ENCODE peak calls at places on chromosomes 16 and 17, in ten cellular contexts. J is lower lobe of right lung, W is ascending aorta, O is mucosa of descending colon, F is HepG2, P is heart right ventricle, V is adrenal gland, D is lung, G is endodermal cell, M is MM.1S. T is an unnamed sample.

GRCh38 chr16:57634171-57634570 is 5.7 kb downstream of the ADGRG1 start:
- DNase-seq in J (no peak), W (no peak), O (no peak), F (no peak), P (no peak), V (no peak), D (no peak), G (no peak), M (no peak), T (no peak)

GRCh38 chr17:81020767-81021497 is 14.0 kb upstream of the BAIAP2 start:
- DNase-seq in J (peak; percentile 83), W (no peak), O (peak; percentile 84), F (no peak), P (peak; percentile 63), V (no peak), D (peak; percentile 73), G (no peak), M (no peak), T (no peak)

GRCh38 chr16:67968440-67969285 is at the start of gene SLC12A4:
- DNase-seq in J (peak; percentile 86), W (peak; percentile 94), O (peak; percentile 89), F (peak; percentile 86), P (peak; percentile 91), V (peak; percentile 87), D (peak; percentile 82), G (peak; percentile 94), M (peak; percentile 89), T (peak; percentile 93)

GRCh38 chr17:74037320-74037719 is 166.2 kb upstream of the RPL38 start:
- DNase-seq in J (no peak), W (no peak), O (no peak), F (no peak), P (peak; percentile 10), V (no peak), D (no peak), G (peak; percentile 83), M (no peak), T (no peak)

GRCh38 chr16:87056551-87056950 is 260.6 kb downstream of the C16orf95 start:
- DNase-seq in J (no peak), W (peak; percentile 58), O (no peak), F (no peak), P (no peak), V (no peak), D (no peak), G (peak; percentile 50), M (no peak), T (no peak)

GRCh38 chr16:65413861-65414260 is 292.0 kb upstream of the CDH11 start:
- DNase-seq in J (no peak), W (no peak), O (no peak), F (no peak), P (no peak), V (no peak), D (no peak), G (no peak), M (no peak), T (no peak)

GRCh38 chr16:46745594-46745993 is 2.5 kb downstream of the MYLK3 start:
- DNase-seq in J (no peak), W (no peak), O (no peak), F (no peak), P (no peak), V (no peak), D (no peak), G (peak; percentile 79), M (no peak), T (no peak)

GRCh38 chr16:69329369-69330285 is 761 bp downstream of the PDF start:
- DNase-seq in J (no peak), W (peak; percentile 63), O (no peak), F (no peak), P (no peak), V (no peak), D (no peak), G (peak; percentile 67), M (peak; percentile 59), T (peak; percentile 52)

GRCh38 chr17:58300336-58300735 is 19.6 kb upstream of the MPO start:
- DNase-seq in J (peak; percentile 10), W (no peak), O (no peak), F (no peak), P (no peak), V (no peak), D (no peak), G (no peak), M (peak; percentile 77), T (no peak)

GRCh38 chr16:88432174-88432573 is 20.9 kb upstream of the ZFPM1 start:
- DNase-seq in J (no peak), W (no peak), O (no peak), F (no peak), P (no peak), V (no peak), D (no peak), G (no peak), M (no peak), T (no peak)

GRCh38 chr16:88429387-88430184 is 23.5 kb upstream of the ZFPM1 start:
- DNase-seq in J (no peak), W (no peak), O (no peak), F (no peak), P (no peak), V (no peak), D (no peak), G (no peak), M (no peak), T (no peak)

GRCh38 chr16:88431651-88432050 is 21.4 kb upstream of the ZFPM1 start:
- DNase-seq in J (no peak), W (no peak), O (no peak), F (no peak), P (no peak), V (no peak), D (no peak), G (no peak), M (no peak), T (no peak)

GRCh38 chr16:88430185-88430523 is 22.9 kb upstream of the ZFPM1 start:
- DNase-seq in J (no peak), W (no peak), O (no peak), F (no peak), P (peak; percentile 16), V (no peak), D (no peak), G (no peak), M (no peak), T (no peak)

DNA sequence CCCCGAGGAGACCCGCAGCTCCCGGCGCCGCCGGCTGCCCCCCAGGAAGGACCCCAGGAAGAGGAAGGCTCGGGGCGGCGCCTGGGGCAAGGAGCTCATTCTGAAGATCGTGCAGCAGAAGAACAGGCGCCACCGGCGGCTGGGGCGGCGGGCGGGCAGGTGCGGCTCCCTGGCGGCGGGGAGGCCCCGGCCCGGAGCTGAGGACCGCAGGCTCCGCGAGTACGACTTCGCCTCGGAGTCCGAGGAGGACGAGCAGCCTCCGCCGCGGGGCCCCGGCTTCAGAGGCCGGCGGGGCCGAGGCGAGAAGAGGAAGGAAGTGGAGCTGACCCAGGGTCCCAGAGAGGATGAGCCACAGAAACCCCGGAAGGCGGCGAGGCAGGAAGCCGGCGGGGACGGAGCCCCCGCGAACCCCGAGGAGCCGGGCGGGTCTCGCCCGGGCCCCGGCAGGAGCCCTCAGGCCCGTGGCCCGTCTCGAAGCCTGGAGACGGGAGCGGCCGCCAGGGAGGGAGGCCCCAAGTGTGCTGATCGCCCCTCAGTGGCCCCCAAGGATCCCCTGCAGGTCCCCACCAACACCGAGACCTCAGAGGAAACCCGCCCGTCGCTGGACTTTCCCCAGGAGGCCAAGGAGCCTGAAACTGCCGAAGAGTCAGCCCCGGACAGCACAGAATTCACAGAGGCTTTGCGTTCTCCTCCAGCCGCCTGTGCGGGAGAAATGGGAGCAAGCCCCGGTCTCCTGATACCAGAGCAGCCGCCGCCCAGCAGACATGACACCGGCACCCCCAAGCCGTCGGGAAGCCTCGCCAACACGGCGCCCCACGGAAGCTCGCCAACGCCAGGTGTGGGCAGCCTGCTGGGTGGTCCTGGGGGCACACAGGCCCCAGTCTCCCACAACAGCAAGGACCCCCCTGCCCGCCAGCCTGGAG is 22.3 kb upstream of the ZFPM1 start:
- DNase-seq in J (no peak), W (no peak), O (no peak), F (no peak), P (peak; percentile 20), V (no peak), D (no peak), G (peak; percentile 65), M (no peak), T (peak; percentile 59)
- H3K4me3 ChIP-seq in J (peak overlapping the region; percentile 57), W (peak overlapping the region; percentile 34), O (no peak overlapping the region), F (no peak overlapping the region), P (peak overlapping the region; percentile 72), V (peak overlapping the region; percentile 33), D (peak overlapping the region; percentile 33), G (no peak overlapping the region), M (no peak overlapping the region), T (peak overlapping the region; percentile 39)

DNA sequence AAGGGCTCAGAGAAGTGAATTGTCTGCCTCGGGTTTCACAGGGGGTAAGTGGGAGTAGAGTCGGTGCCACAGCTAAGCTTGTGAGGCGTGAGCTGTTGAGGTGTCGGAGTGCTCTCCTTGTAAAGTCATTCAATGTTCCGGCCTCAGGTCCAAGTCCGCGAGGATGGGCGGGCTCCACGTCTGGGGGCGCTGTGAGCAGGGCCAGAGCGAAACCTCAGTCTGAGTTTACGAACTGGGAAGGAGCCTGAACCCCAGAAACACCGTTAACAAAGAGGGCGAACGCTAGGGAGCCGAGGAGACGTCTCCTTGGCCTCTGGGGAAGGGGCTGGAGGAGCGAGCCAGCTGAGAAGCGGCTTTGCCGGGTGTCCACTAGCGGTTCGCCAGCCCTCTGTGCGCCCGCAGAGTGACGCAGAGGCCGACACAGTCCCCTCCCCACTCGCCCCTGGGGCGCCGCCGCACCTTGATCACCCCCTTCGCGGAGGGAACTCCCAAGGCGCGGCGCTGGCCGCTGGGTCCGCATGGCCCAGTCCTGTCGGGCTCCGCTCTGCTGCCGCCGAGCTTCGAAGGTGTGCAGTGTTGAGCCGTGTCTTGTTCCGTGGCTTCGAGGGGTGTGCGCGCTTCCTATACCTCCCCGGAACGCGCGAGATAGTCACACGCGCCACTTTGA is 4.9 kb downstream of the IRX3 start:
- DNase-seq in J (no peak), W (no peak), O (no peak), F (no peak), P (no peak), V (peak; percentile 18), D (no peak), G (peak; percentile 71), M (no peak), T (no peak)
- TF ChIP-seq CTCF in J (no peak), W (no peak), O (no peak), F (no peak), P (no peak), V (no peak), D (no peak), G (no peak), M (no peak), T (no peak)

GRCh38 chr16:85959686-85960085 is 60.7 kb downstream of the IRF8 start:
- DNase-seq in J (no peak), W (no peak), O (peak; percentile 57), F (no peak), P (no peak), V (no peak), D (no peak), G (no peak), M (no peak), T (no peak)
- H3K4me3 ChIP-seq in J (no peak overlapping the region), W (no peak overlapping the region), O (no peak overlapping the region), F (no peak overlapping the region), P (no peak overlapping the region), V (no peak overlapping the region), D (no peak overlapping the region), G (no peak overlapping the region), M (no peak overlapping the region), T (no peak overlapping the region)

DNA sequence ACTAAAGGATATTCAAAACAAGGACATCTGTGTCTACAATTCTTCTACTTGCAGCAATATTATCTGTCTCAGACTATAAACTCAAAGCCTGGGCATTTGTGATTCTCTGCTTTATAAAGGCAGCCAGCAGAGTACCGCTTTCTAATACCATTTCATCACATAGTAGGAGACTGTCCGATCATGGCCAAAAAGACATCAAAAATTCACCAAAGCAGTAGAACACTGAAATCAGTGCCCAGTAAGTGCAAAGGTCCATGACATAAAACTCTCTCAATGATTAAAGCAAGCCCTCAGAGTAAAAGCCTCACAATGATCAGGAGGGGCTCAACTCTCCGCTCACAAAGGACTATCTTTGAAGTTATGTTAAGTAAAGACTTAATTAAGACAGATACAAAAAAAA is 23.0 kb downstream of the ERN1 start:
- DNase-seq in J (no peak), W (no peak), O (no peak), F (no peak), P (no peak), V (peak; percentile 4), D (no peak), G (peak; percentile 13), M (no peak), T (no peak)
- TF ChIP-seq CTCF in J (no peak), W (no peak), O (no peak), F (no peak), P (no peak), V (no peak), D (no peak), G (no peak), M (no peak), T (no peak)

T was measured in GM12865.